ENCODE peak calls at places on chromosomes 5 and 9, in six cellular contexts. G is SK-N-SH, W is HL-60, I is K562, D is GM12878, P is H1. V is an unnamed sample.

GRCh38 chr9:126487856-126488255 is 125.9 kb upstream of the LMX1B start:
- DNase-seq in G (no peak), W (no peak), I (no peak), D (no peak), P (no peak), V (no peak)

GRCh38 chr5:165139730-165140129 is 1634.3 kb downstream of the MAT2B start:
- DNase-seq in G (no peak), W (peak), I (no peak), D (no peak), P (no peak), V (no peak)

GRCh38 chr9:124813496-124814177 is 36.7 kb downstream of the OLFML2A start:
- DNase-seq in G (peak), W (no peak), I (no peak), D (no peak), P (no peak), V (no peak)

GRCh38 chr9:73805853-73806458 is 654.3 kb downstream of the ANXA1 start:
- DNase-seq in G (no peak), W (no peak), I (no peak), D (no peak), P (no peak), V (no peak)

GRCh38 chr5:39755986-39756385 is 331.2 kb upstream of the DAB2 start:
- DNase-seq in G (no peak), W (no peak), I (peak), D (no peak), P (no peak), V (no peak)

GRCh38 chr5:2221450-2221849 is 338.7 kb upstream of the IRX4 start:
- DNase-seq in G (no peak), W (no peak), I (no peak), D (no peak), P (no peak), V (no peak)

GRCh38 chr9:22030101-22030598 is 21.0 kb upstream of the CDKN2B start:
- DNase-seq in G (no peak), W (peak), I (no peak), D (no peak), P (no peak), V (peak)

GRCh38 chr5:2335727-2336515 is 415.6 kb downstream of the IRX2 start:
- DNase-seq in G (no peak), W (no peak), I (no peak), D (no peak), P (no peak), V (no peak)

GRCh38 chr9:8666060-8666459 is 866.5 kb upstream of the DMAC1 start:
- DNase-seq in G (no peak), W (no peak), I (no peak), D (no peak), P (no peak), V (no peak)

GRCh38 chr5:39190311-39191102 is 28.9 kb downstream of the FYB1 start:
- DNase-seq in G (no peak), W (peak), I (no peak), D (no peak), P (no peak), V (no peak)

GRCh38 chr9:13728917-13729811 is 449.7 kb upstream of the MPDZ start:
- DNase-seq in G (no peak), W (no peak), I (no peak), D (no peak), P (no peak), V (no peak)

GRCh38 chr9:111298831-111299603 is 31.0 kb downstream of the OR2K2 start:
- DNase-seq in G (peak), W (peak), I (peak), D (peak), P (no peak), V (peak)

GRCh38 chr9:91159664-91160121 is 202.0 kb downstream of the AUH start:
- DNase-seq in G (no peak), W (no peak), I (no peak), D (no peak), P (peak), V (no peak)

GRCh38 chr5:31401691-31402090 is 130.2 kb downstream of the DROSHA start:
- DNase-seq in G (no peak), W (no peak), I (no peak), D (no peak), P (no peak), V (no peak)

GRCh38 chr5:81852277-81853004 is 101.5 kb upstream of the SSBP2 start:
- DNase-seq in G (peak), W (peak), I (peak), D (no peak), P (peak), V (no peak)

GRCh38 chr5:7852542-7852941 is 1.6 kb upstream of the CFAP90 start:
- DNase-seq in G (no peak), W (no peak), I (no peak), D (no peak), P (no peak), V (no peak)

GRCh38 chr9:35553670-35554543 is 51.2 kb upstream of the TESK1 start:
- DNase-seq in G (peak), W (peak), I (peak), D (peak), P (peak), V (peak)

GRCh38 chr5:37696190-37697021 is 143.4 kb downstream of the GDNF start:
- DNase-seq in G (no peak), W (no peak), I (no peak), D (no peak), P (no peak), V (peak)

GRCh38 chr5:176814313-176814685 is 3.9 kb downstream of the UNC5A start:
- DNase-seq in G (no peak), W (no peak), I (no peak), D (no peak), P (no peak), V (no peak)

GRCh38 chr5:51027276-51027675 is 356.0 kb upstream of the ISL1 start:
- DNase-seq in G (no peak), W (no peak), I (no peak), D (no peak), P (no peak), V (no peak)

GRCh38 chr9:69295872-69296562 is 29.0 kb upstream of the ENTREP1 start:
- DNase-seq in G (no peak), W (no peak), I (no peak), D (no peak), P (no peak), V (no peak)

DNA sequence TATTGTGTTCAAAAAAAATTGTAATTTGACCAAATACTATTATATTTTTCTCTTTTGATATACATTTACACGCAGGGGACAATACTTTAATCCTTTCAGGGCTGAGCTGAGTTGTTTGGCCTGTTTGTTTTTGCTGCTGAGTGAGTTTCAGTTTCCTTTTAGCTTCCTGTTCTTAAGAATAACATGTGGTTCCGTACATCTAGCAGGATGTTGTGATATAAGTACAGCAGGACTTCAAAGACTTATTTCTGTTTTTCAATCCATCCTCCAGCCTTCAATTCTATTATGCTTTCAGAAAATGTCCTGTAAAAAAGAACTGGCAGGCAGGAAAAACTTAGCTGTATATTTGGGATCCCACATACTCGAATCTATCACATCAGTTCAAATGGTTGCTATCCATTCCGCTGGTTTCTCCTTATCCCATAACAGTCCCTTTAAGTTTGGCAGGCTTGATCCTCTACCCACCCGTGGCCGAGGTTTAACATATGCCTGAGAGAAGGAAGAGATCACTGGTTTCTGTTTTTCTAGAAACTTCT is 1037.3 kb upstream of the ACO1 start:
- DNase-seq in G (no peak), W (no peak), I (no peak), D (peak), P (no peak), V (no peak)
- TF ChIP-seq GABPA in G (no peak), W (no peak), I (no peak), D (no peak), P (no peak), V (no peak)

DNA sequence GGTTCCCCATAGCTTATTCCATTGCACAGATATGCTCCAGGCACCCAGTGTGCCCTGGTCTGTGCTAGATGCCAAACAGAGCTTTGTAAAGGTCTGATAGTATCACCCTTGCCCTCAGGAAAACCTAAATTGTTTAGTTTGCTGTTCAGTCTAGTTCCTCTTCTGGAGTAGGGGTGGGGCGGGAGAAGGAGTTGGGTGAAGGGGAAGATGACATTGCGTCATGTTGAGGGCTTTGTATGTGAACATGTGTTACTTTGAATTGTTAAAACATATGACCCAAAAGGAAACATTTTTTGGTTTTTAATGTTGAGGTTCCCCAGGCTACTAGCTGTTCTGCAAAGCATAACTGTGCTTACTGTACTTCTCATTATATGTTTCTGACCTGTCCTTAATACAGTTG is 40.6 kb downstream of the HACD4 start:
- DNase-seq in G (no peak), W (peak), I (no peak), D (no peak), P (no peak), V (no peak)
- TF ChIP-seq GABPA in G (no peak), W (no peak), I (no peak), D (no peak), P (no peak), V (no peak)

DNA sequence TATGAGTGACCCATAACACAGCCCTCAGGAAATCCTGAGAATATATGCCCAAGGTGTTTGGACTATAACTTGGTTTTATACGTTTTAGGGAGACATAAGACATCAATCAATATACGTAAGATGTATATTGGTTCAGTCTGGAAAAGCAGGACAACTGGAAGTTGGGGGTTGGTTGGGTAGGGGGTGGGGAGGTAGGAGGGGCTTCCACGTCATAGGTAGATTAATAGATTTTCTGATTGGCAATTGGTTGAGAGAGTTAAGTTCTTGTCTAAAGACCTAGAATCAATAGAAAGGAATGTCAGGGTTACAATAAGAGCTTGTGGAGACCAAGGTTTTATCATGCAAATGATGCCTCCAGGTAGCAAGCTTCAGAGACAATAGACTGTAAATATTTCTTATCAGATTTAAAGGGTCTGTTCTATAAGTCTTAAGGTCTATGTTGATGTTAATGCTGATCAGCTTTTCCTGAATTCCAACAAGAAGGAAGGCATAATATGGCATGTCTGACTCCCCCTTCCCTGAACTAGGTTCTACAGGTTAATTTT is 2267.7 kb upstream of the ACO1 start:
- DNase-seq in G (no peak), W (no peak), I (no peak), D (no peak), P (no peak), V (no peak)
- TF ChIP-seq GABPA in G (no peak), W (no peak), I (no peak), D (no peak), P (no peak), V (no peak)

GRCh38 chr9:16158063-16158462 is 605.2 kb downstream of the CCDC171 start:
- DNase-seq in G (peak), W (no peak), I (no peak), D (no peak), P (no peak), V (no peak)
- TF ChIP-seq GABPA in G (no peak), W (no peak), I (no peak), D (no peak), P (no peak), V (no peak)

DNA sequence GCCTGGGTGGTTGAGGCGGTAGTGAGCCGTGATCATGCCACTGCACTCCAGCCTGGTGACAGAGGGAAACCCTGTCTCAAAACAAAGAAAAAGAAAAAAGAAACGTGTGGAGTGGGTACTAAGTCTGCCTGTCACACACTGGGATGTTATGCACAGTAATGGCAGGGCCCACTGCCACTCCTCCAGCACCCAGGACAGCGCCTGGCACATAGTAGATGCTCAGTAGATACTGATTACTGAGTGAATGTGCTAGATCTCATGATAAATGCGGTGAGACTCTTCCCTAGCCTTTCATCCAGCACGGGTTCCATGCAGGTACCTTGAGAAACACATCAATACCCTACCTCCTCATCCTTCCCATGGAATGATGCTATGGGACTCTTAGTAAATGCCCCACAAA is 87.4 kb upstream of the HSPA9 start:
- DNase-seq in G (no peak), W (no peak), I (no peak), D (no peak), P (no peak), V (no peak)
- TF ChIP-seq GABPA in G (no peak), W (no peak), I (no peak), D (no peak), P (no peak), V (no peak)

GRCh38 chr5:179608131-179608581 is 15.3 kb downstream of the HNRNPH1 start:
- DNase-seq in G (no peak), W (peak), I (no peak), D (no peak), P (no peak), V (no peak)
- TF ChIP-seq GABPA in G (no peak), W (no peak), I (no peak), D (no peak), P (no peak), V (no peak)